ENCODE peak calls at places on chromosome 18, in five cellular contexts. E, K, W, F and H are unnamed samples.

GRCh38 chr18:33751613-33752221 is 173.7 kb downstream of the ASXL3 start:
- DNase-seq in E (no peak), K (no peak), W (no peak), F (no peak), H (no peak)

GRCh38 chr18:8814206-8814605 is 108.8 kb downstream of the MTCL1 start:
- DNase-seq in K (no peak), W (no peak), E (no peak), F (no peak), H (no peak)

GRCh38 chr18:57915848-57916596 is 112.9 kb upstream of the ATP8B1 start:
- DNase-seq in W (no peak), F (no peak), K (no peak), E (no peak), H (no peak)

GRCh38 chr18:75464356-75464755 is 36.9 kb upstream of the SMIM21 start:
- DNase-seq in K (no peak), F (no peak), E (no peak), W (no peak), H (no peak)

GRCh38 chr18:29176681-29177080 is 999.8 kb upstream of the CDH2 start:
- DNase-seq in F (no peak), K (no peak), E (no peak), W (no peak), H (no peak)

GRCh38 chr18:395481-396250 is 104.8 kb downstream of the COLEC12 start:
- DNase-seq in W (peak), K (no peak), E (no peak), F (no peak), H (no peak)

GRCh38 chr18:36576339-36576738 is 252.5 kb downstream of the TPGS2 start:
- DNase-seq in W (no peak), K (no peak), F (no peak), E (no peak), H (no peak)

GRCh38 chr18:47050468-47050867 is 15.0 kb upstream of the ELOA2 start:
- DNase-seq in F (peak), E (no peak), K (no peak), W (peak), H (no peak)

GRCh38 chr18:58117685-58118403 is 73.8 kb downstream of the NEDD4L start:
- DNase-seq in W (peak), E (no peak), K (peak), F (peak), H (peak)

GRCh38 chr18:21439453-21439852 is 161.1 kb downstream of the ESCO1 start:
- DNase-seq in W (peak), F (peak), K (no peak), E (no peak), H (peak)

GRCh38 chr18:49319590-49319989 is 140.9 kb downstream of the DYM start:
- DNase-seq in F (no peak), E (no peak), W (no peak), K (no peak), H (no peak)

GRCh38 chr18:43965691-43966090 is 688.4 kb upstream of the SYT4 start:
- DNase-seq in F (no peak), W (no peak), E (no peak), K (no peak), H (no peak)

GRCh38 chr18:54736981-54737380 is 91.3 kb upstream of the RAB27B start:
- DNase-seq in K (no peak), W (no peak), F (peak), E (no peak), H (no peak)

GRCh38 chr18:41395695-41396094 is 559.3 kb upstream of the PIK3C3 start:
- DNase-seq in W (no peak), E (no peak), K (no peak), F (peak), H (peak)

GRCh38 chr18:35581555-35582309 is at the start of gene GALNT1:
- DNase-seq in K (peak), F (peak), E (no peak), W (no peak), H (no peak)

GRCh38 chr18:78378403-78378802 is 601.2 kb upstream of the SALL3 start:
- DNase-seq in K (no peak), W (no peak), E (no peak), F (no peak), H (no peak)

GRCh38 chr18:35466334-35466733 is 31.4 kb downstream of the INO80C start:
- DNase-seq in K (no peak), W (no peak), E (no peak), F (no peak), H (no peak)

GRCh38 chr18:32714571-32715148 is 58.2 kb downstream of the KLHL14 start:
- DNase-seq in K (no peak), E (no peak), F (peak), W (peak), H (peak)

GRCh38 chr18:36095936-36096519 is 28.7 kb upstream of the RPRD1A start:
- DNase-seq in F (peak), W (peak), E (no peak), K (no peak), H (peak)

GRCh38 chr18:73793386-73793785 is 354.2 kb downstream of the FBXO15 start:
- DNase-seq in E (no peak), F (peak), K (no peak), W (peak), H (peak)

GRCh38 chr18:2602844-2603243 is 31.5 kb downstream of the NDC80 start:
- DNase-seq in E (no peak), F (no peak), K (no peak), W (no peak), H (peak)

GRCh38 chr18:12838178-12838634 is 45.8 kb downstream of the PTPN2 start:
- DNase-seq in F (peak), E (no peak), K (peak), W (peak), H (peak)

GRCh38 chr18:35713545-35713944 is 132.0 kb downstream of the GALNT1 start:
- DNase-seq in E (no peak), W (peak), K (no peak), F (no peak), H (no peak)

GRCh38 chr18:76558881-76559667 is 64.0 kb upstream of the ZNF516 start:
- DNase-seq in F (peak), W (peak), E (no peak), K (no peak), H (peak)

GRCh38 chr18:6363216-6363615 is 51.5 kb downstream of the L3MBTL4 start:
- DNase-seq in W (no peak), E (no peak), K (no peak), F (no peak), H (no peak)

GRCh38 chr18:66048404-66048803 is 297.6 kb downstream of the CDH7 start:
- DNase-seq in F (no peak), K (no peak), E (no peak), W (no peak), H (no peak)

GRCh38 chr18:66043009-66043408 is 292.2 kb downstream of the CDH7 start:
- DNase-seq in K (no peak), W (no peak), E (no peak), F (no peak), H (no peak)

GRCh38 chr18:66046025-66046602 is 295.3 kb downstream of the CDH7 start:
- DNase-seq in W (no peak), E (no peak), K (no peak), F (no peak), H (no peak)
- TF ChIP-seq CTCF in W (no peak), E (no peak), K (peak), F (no peak), H (no peak)

GRCh38 chr18:48134609-48135008 is 204.2 kb upstream of the SMAD2 start:
- DNase-seq in E (no peak), W (no peak), F (no peak), K (no peak), H (no peak)

GRCh38 chr18:48136544-48137353 is 206.3 kb upstream of the SMAD2 start:
- DNase-seq in K (peak), F (no peak), E (no peak), W (no peak), H (no peak)

GRCh38 chr18:48137354-48138208 is 207.1 kb upstream of the SMAD2 start:
- DNase-seq in K (no peak), E (no peak), W (no peak), F (no peak), H (no peak)

GRCh38 chr18:48135436-48135966 is 205.0 kb upstream of the SMAD2 start:
- DNase-seq in K (no peak), E (no peak), W (no peak), F (no peak), H (no peak)

DNA sequence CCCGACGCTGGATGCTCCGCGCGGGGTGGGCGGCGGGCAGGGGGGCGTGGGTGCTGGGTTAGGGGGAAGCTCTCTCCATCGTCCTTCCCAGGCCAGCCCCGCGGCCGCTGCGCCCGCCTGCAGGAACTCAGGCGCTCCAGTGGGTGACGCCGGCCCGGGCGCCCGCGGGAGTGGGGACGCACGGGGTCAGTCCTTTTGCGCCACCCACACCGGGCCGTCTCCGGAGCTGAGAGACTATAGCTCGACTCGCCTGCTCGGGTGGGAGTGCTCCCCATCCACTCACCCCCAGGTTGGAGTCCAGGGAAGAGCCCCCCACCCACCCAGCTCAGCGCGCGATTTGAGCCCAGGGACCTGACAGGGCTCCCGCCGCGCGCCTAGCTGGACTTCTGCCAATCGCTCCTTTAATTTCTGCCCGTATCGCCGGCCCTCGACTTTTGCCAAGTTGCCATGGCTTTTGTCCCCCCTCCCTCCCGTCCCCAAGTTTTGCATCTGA is 205.6 kb upstream of the SMAD2 start:
- DNase-seq in F (no peak), K (peak), W (no peak), E (no peak), H (no peak)
- TF ChIP-seq CTCF in F (no peak), K (peak), W (no peak), E (no peak), H (no peak)

GRCh38 chr18:1513519-1513918 is 608.8 kb downstream of the ADCYAP1 start:
- DNase-seq in F (no peak), E (no peak), W (no peak), K (no peak), H (peak)
- TF ChIP-seq CTCF in F (no peak), E (no peak), W (peak), K (peak), H (peak)

GRCh38 chr18:51030537-51031258 is 685 bp downstream of the SMAD4 start:
- DNase-seq in F (peak), K (peak), E (peak), W (peak), H (no peak)
- TF ChIP-seq CTCF in F (no peak), K (no peak), E (no peak), W (no peak), H (no peak)

DNA sequence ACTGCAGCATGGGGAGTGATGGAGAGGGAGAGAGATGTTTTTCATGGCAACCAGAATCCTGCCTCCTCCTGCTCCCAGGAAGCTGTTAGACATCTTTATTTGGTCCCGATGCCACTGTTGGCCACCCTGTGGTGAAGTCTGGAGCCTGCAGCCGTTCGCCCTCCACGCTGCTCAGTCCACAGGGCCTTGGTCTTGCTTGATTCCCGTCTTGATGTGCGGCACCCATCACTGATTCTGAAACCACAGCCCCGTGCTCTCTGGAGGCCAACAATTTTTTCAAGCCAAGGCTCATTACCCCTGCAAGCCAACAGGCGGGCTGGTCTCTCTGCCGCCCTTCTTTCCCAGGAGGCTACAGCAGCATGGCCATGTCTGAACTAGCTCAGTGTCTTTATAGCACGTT is 24.5 kb downstream of the SIGLEC15 start:
- DNase-seq in F (no peak), E (no peak), K (no peak), W (peak), H (no peak)
- TF ChIP-seq CTCF in F (peak), E (no peak), K (peak), W (peak), H (peak)